ENCODE peak calls at places on chromosomes 11 and 22, in six cellular contexts. H is globus pallidus; O is activated CD4-positive, alpha-beta T cell treated with anti-CD3 and anti-CD28 coated beads for 24 hours; Q is stimulated activated CD4-positive, alpha-beta T cell treated with anti-CD3 and anti-CD28 coated beads, TNF-alpha, amount 100 ng/mL, for 1 hour; M is NCI-H774; J is psoas muscle. A is an unnamed sample.

GRCh38 chr11:69385832-69386415 is 92.0 kb downstream of the MYEOV start:
- DNase-seq in H (no peak), O (no peak), Q (no peak), M (no peak), J (no peak), A (no peak)

GRCh38 chr22:36156119-36156514 is 4.4 kb downstream of the APOL3 start:
- DNase-seq in H (no peak), O (no peak), Q (no peak), M (no peak), J (no peak), A (no peak)

GRCh38 chr11:48087974-48088681 is 107.8 kb downstream of the PTPRJ start:
- DNase-seq in H (no peak), O (no peak), Q (no peak), M (no peak), J (no peak), A (no peak)

GRCh38 chr11:17883946-17884345 is 128.9 kb downstream of the SERGEF start:
- DNase-seq in H (no peak), O (no peak), Q (no peak), M (no peak), J (no peak), A (no peak)

GRCh38 chr11:99693941-99694492 is 673.3 kb downstream of the CNTN5 start:
- DNase-seq in H (no peak), O (no peak), Q (no peak), M (no peak), J (no peak), A (no peak)

GRCh38 chr11:35138949-35139881 is at the start of gene CD44:
- DNase-seq in H (peak), O (peak), Q (peak), M (no peak), J (peak), A (no peak)

GRCh38 chr11:117819096-117820040 is 5.2 kb downstream of the FXYD2 start:
- DNase-seq in H (no peak), O (no peak), Q (no peak), M (peak), J (peak), A (no peak)

GRCh38 chr22:29231971-29232959 is 26.6 kb downstream of the EMID1 start:
- DNase-seq in H (peak), O (no peak), Q (no peak), M (no peak), J (peak), A (no peak)

GRCh38 chr22:49079743-49080500 is 747.8 kb downstream of the BRD1 start:
- DNase-seq in H (no peak), O (no peak), Q (no peak), M (no peak), J (peak), A (no peak)

GRCh38 chr11:95339554-95339953 is 108.6 kb upstream of the SESN3 start:
- DNase-seq in H (no peak), O (no peak), Q (no peak), M (no peak), J (no peak), A (no peak)

GRCh38 chr11:102345923-102346322 is 1.1 kb upstream of the BIRC2 start:
- DNase-seq in H (peak), O (no peak), Q (no peak), M (no peak), J (no peak), A (no peak)

GRCh38 chr11:79244175-79244804 is 196.5 kb downstream of the TENM4 start:
- DNase-seq in H (no peak), O (no peak), Q (no peak), M (no peak), J (no peak), A (no peak)

GRCh38 chr11:130533113-130533803 is 84.8 kb downstream of the ADAMTS15 start:
- DNase-seq in H (no peak), O (no peak), Q (no peak), M (no peak), J (no peak), A (no peak)

GRCh38 chr11:110505514-110506284 is 76.0 kb downstream of the FDX1 start:
- DNase-seq in H (no peak), O (no peak), Q (no peak), M (no peak), J (peak), A (no peak)

GRCh38 chr11:59141673-59142460 is 789 bp upstream of the FAM111A start:
- DNase-seq in H (peak), O (no peak), Q (no peak), M (no peak), J (no peak), A (no peak)

GRCh38 chr22:33837806-33838205 is 82.5 kb downstream of the LARGE1 start:
- DNase-seq in H (no peak), O (no peak), Q (no peak), M (no peak), J (no peak), A (no peak)

GRCh38 chr22:41092847-41093371 is 517 bp downstream of the EP300 start:
- DNase-seq in H (peak), O (no peak), Q (no peak), M (no peak), J (peak), A (peak)

GRCh38 chr11:77072851-77073327 is 6.1 kb downstream of the CAPN5 start:
- DNase-seq in H (no peak), O (no peak), Q (no peak), M (no peak), J (no peak), A (no peak)

GRCh38 chr11:26721967-26722366 is at the start of gene SLC5A12:
- DNase-seq in H (no peak), O (no peak), Q (no peak), M (no peak), J (no peak), A (no peak)

A was measured in NCI-H1930.